ENCODE peak calls at places on chromosomes 13 and 19, in four cellular contexts. H is heart right ventricle, J is tibial nerve, K is spleen. N is an unnamed sample.

GRCh38 chr13:113428871-113429607 is 24.2 kb downstream of the ADPRHL1 start:
- DNase-seq in K (no peak), H (no peak), J (no peak), N (no peak)

GRCh38 chr13:93859666-93860065 is 619.8 kb downstream of the DCT start:
- DNase-seq in K (no peak), H (no peak), J (no peak), N (no peak)

GRCh38 chr13:101218484-101218883 is 197.8 kb downstream of the NALCN start:
- DNase-seq in H (no peak), J (no peak), K (no peak), N (no peak)

GRCh38 chr19:17872251-17873001 is 681 bp downstream of the SLC5A5 start:
- DNase-seq in J (no peak), K (peak), H (no peak), N (no peak)

GRCh38 chr13:84994582-84994981 is 804.6 kb downstream of the SLITRK6 start:
- DNase-seq in K (no peak), H (no peak), J (no peak), N (no peak)

GRCh38 chr19:34365463-34366401 is 736 bp downstream of the GPI start:
- DNase-seq in K (peak), J (no peak), H (peak), N (peak)

GRCh38 chr13:33150146-33150545 is 133.9 kb downstream of the KL start:
- DNase-seq in H (no peak), J (no peak), K (no peak), N (no peak)

GRCh38 chr19:42370667-42371066 is 19.4 kb downstream of the CNFN start:
- DNase-seq in K (no peak), J (no peak), H (no peak), N (no peak)

GRCh38 chr13:19581675-19582074 is 20.3 kb upstream of the TPTE2 start:
- DNase-seq in K (no peak), J (no peak), H (no peak), N (no peak)

GRCh38 chr19:12647490-12648071 is 19.0 kb downstream of the MAN2B1 start:
- DNase-seq in K (peak), J (no peak), H (no peak), N (no peak)

GRCh38 chr19:12649941-12650340 is 16.6 kb downstream of the MAN2B1 start:
- DNase-seq in J (no peak), K (no peak), H (no peak), N (no peak)

GRCh38 chr19:12646551-12646950 is 20.0 kb downstream of the MAN2B1 start:
- DNase-seq in K (no peak), J (no peak), H (no peak), N (no peak)

GRCh38 chr19:12647047-12647446 is 19.5 kb downstream of the MAN2B1 start:
- DNase-seq in K (no peak), H (no peak), J (no peak), N (no peak)

DNA sequence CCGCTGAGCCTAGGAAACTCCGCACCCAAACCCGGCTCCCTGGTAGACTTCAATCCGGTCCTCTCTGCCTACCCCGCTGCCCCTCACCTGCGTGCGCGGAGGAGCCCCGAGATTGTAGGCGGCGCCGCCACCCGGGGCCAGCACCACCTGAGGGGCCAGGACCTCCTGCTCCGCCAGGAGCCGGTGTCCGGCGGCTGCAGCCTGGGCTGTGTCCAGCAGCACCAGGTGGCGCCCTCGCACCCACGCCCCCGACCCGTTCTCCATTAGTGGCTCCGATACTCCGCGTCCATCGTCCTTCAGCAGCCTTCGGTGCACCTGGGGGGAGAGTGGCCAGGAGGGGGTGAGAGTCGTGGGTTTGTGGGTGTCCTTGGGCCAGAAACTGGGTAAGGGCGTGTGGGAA is 18.5 kb downstream of the MAN2B1 start:
- DNase-seq in K (no peak), J (no peak), H (no peak), N (no peak)
- TF ChIP-seq CTCF in K (no peak), J (no peak), H (no peak), N (peak)

DNA sequence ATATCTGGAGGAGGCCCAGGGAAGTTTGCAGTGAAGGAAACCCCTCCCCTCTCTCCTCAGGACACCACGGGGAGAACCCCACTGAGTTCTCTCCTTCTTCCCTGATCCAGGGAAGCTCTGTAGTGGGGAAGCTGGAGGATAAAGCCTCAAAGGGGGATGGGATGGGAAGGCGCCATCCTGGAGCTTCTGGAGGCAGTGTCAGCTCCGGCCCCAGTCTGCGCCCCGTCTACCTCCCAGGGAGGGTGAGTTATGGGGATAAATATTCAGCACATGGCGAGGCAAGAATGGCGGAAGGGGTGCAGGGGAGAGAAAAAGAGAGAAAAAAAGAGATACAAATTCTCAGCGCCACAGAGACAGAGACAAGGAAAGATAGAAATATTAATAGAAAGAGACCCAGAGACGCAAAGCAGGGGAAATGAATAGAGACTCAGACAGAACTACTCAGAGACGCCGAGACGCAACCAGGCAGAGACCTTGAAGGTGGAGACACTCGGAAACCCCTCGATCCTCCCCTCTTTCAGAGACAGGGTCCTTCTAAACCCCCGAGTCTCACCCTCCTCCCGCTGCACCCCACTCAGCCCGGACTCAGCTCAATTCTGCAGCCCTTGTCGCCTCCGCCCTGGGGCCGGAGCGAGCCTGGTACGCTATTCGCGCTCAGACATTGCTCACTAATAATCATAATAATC is 23.6 kb downstream of the OLFM2 start:
- DNase-seq in J (no peak), H (no peak), K (no peak), N (no peak)
- H3K4me3 ChIP-seq in J (no peak), H (peak), K (no peak), N (peak)

GRCh38 chr13:35163674-35164073 is 221.6 kb downstream of the NBEA start:
- DNase-seq in J (no peak), H (no peak), K (no peak), N (no peak)

GRCh38 chr13:35165205-35165604 is 223.1 kb downstream of the NBEA start:
- DNase-seq in J (no peak), H (no peak), K (no peak), N (no peak)

GRCh38 chr13:35160921-35161320 is 218.9 kb downstream of the NBEA start:
- DNase-seq in K (no peak), H (no peak), J (no peak), N (no peak)

GRCh38 chr13:35162420-35162819 is 220.3 kb downstream of the NBEA start:
- DNase-seq in H (no peak), J (no peak), K (no peak), N (no peak)

DNA sequence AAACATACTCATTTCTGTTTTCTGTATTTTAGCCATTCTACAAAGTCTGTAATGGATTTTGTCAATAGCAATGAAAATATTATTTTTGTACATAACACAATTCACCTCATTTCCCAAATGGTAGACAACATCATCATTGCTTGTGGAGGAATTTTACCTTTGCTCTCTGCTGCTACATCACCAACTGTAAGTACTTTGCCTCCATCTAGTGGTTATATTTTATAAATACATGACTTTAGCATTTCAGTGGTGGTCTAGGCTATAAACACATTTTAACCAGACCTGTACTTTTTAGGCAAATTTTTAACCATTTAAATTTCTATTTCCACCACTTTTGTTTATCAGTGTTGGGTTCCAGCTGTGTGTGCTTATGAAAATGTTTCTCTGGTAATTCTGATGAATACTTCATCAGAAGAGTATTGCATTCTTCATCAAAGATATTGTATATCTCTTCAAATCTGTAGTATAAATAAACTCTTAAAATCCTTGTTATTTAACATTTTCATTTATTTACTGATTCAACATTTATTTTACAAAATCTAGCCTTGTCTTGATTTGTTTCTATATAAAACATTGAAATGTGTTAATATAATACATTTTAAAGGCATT is 222.4 kb downstream of the NBEA start:
- DNase-seq in H (no peak), J (no peak), K (no peak), N (no peak)
- TF ChIP-seq CTCF in H (peak), J (peak), K (peak), N (peak)

GRCh38 chr13:80367473-80367872 is 26.5 kb upstream of the SPRY2 start:
- DNase-seq in H (no peak), J (no peak), K (no peak), N (no peak)

GRCh38 chr13:80361298-80361697 is 20.4 kb upstream of the SPRY2 start:
- DNase-seq in H (no peak), K (no peak), J (no peak), N (no peak)

GRCh38 chr13:80362488-80362887 is 21.6 kb upstream of the SPRY2 start:
- DNase-seq in K (no peak), J (no peak), H (no peak), N (no peak)

GRCh38 chr13:80361883-80362327 is 21.0 kb upstream of the SPRY2 start:
- DNase-seq in J (no peak), H (no peak), K (no peak), N (peak)

GRCh38 chr13:80363890-80364503 is 23.1 kb upstream of the SPRY2 start:
- DNase-seq in J (no peak), H (no peak), K (no peak), N (no peak)
- H3K4me3 ChIP-seq in J (no peak), H (no peak), K (no peak), N (peak)

DNA sequence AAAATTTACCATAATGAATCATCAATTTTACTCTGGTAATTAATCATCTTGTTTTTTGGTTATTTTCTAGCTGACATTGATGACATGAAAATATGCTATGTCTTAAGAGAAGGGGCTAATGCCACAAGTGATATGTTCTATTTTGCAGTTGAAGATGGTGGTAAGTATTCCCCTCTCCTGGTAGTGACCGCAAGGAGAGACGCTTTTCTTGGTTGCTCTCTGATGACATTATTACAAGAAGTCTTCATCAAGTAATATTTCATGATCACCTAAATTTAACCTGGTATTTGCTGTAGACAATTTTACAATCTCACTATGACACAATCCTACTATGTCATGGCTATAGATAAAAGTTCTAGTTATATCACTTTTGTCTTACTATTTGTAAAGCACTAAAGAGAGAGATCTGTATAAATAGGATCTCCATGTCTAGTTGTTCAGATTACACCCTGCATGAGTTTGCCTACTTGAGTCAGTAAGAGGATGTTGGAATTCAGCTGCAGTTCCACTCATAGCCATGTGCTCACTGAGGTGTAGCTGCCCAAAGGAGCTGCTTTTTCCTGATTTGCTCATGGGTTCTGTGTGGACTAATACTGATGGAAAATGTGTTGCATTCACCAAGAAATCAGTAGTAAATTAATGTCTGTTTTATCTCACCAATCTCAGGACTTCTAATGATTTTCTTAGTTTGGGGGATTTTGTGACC is 10.9 kb downstream of the FREM2 start:
- DNase-seq in J (no peak), H (no peak), K (no peak), N (no peak)
- TF ChIP-seq CTCF in J (no peak), H (no peak), K (no peak), N (no peak)

GRCh38 chr19:49498475-49498874 is 2.2 kb downstream of the RPS11 start:
- DNase-seq in J (no peak), H (no peak), K (no peak), N (no peak)
- H3K4me3 ChIP-seq in J (no peak), H (no peak), K (no peak), N (no peak)

DNA sequence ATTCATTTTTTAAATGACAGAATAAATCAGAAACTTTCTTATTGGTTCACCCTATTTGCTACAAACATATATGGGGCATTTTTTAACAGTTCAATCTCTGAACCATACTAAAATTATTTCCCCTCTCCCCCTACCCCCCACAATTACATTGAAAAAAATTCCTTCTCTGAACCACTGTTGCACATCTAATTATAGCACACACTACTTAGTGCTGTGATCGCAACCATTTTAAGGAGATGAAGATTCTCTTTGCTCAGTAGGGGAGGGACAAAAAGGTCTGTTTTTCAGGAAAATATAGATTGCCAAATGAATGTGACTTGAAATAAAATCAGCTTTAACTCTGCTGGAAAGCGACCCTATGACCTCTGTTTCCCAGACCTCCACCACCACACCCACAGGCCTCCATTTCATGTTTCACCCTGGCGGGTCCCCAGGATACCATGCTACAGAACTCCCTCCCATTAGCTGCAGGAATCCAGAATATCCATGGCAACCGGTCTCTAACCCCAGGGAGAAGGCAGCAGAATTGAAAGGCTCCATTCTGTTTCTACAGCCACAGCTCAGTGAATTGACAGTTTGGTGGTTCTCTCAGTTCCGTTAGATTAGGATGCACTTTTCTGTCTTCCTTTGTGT is 286.4 kb downstream of the TBC1D4 start:
- DNase-seq in K (no peak), H (no peak), J (no peak), N (no peak)
- TF ChIP-seq CTCF in K (no peak), H (no peak), J (no peak), N (no peak)

GRCh38 chr19:35755550-35756371 is 1.1 kb downstream of the HSPB6 start:
- DNase-seq in K (peak), J (peak), H (peak), N (no peak)
- H3K4me3 ChIP-seq in K (no peak), J (peak), H (peak), N (peak)

GRCh38 chr19:57171551-57172081 is 4.3 kb upstream of the DUXA start:
- DNase-seq in J (no peak), K (peak), H (peak), N (peak)
- TF ChIP-seq CTCF in J (no peak), K (no peak), H (no peak), N (no peak)

GRCh38 chr19:12947702-12948596 is 2.3 kb downstream of the RAD23A start:
- DNase-seq in K (no peak), J (no peak), H (no peak), N (no peak)
- H3K4me3 ChIP-seq in K (no peak), J (no peak), H (no peak), N (no peak)